ENCODE peak calls at places on chromosomes 11 and 22, in six cellular contexts. C is stimulated activated CD4-positive, alpha-beta T cell treated with anti-CD3 and anti-CD28 coated beads, TNF-alpha, amount 100 ng/mL, for 24 hours; W is hepatic stellate cell; B is Caki2; A is T-helper 2 cell; F is activated CD4-positive, alpha-beta T cell treated with anti-CD3 and anti-CD28 coated beads, Interleukin-2, amount 50 U/mL, for 48 hours. S is an unnamed sample.
A peak's percentile ranks its signal among the peaks of the same experiment; 100 is the strongest.

GRCh38 chr11:75077316-75077715 is 19.4 kb downstream of the OR2AT4 start:
- DNase-seq in C (no peak), W (no peak), B (peak; percentile 19), A (no peak), F (no peak), S (peak; percentile 53)

GRCh38 chr11:114162719-114163123 is 103.2 kb downstream of the ZBTB16 start:
- DNase-seq in C (no peak), W (peak; percentile 87), B (peak; percentile 84), A (no peak), F (no peak), S (peak; percentile 98)

GRCh38 chr22:32034275-32034674 is 8.8 kb upstream of the SLC5A1 start:
- DNase-seq in C (no peak), W (no peak), B (no peak), A (no peak), F (no peak), S (no peak)

GRCh38 chr11:47723041-47723440 is 7.9 kb upstream of the AGBL2 start:
- DNase-seq in C (no peak), W (no peak), B (no peak), A (no peak), F (no peak), S (no peak)

GRCh38 chr11:69138265-69138664 is 17.5 kb upstream of the SMIM38 start:
- DNase-seq in C (no peak), W (no peak), B (peak; percentile 70), A (no peak), F (no peak), S (no peak)

GRCh38 chr11:3683039-3683438 is 11.9 kb upstream of the CHRNA10 start:
- DNase-seq in C (no peak), W (no peak), B (no peak), A (no peak), F (no peak), S (no peak)

GRCh38 chr11:19083166-19083565 is 22.6 kb upstream of the MRGPRX2 start:
- DNase-seq in C (no peak), W (no peak), B (no peak), A (no peak), F (no peak), S (no peak)

GRCh38 chr11:68040121-68040956 is 1.5 kb downstream of the TCIRG1 start:
- DNase-seq in C (no peak), W (peak; percentile 90), B (no peak), A (peak; percentile 54), F (peak; percentile 62), S (peak; percentile 83)

GRCh38 chr11:75949023-75949672 is 134.1 kb downstream of the UVRAG start:
- DNase-seq in C (no peak), W (no peak), B (no peak), A (no peak), F (no peak), S (peak; percentile 56)

GRCh38 chr11:119684361-119685072 is 44.5 kb downstream of the NECTIN1 start:
- DNase-seq in C (no peak), W (peak; percentile 90), B (no peak), A (no peak), F (no peak), S (peak; percentile 32)

GRCh38 chr11:29318134-29318845 is 698.5 kb downstream of the KCNA4 start:
- DNase-seq in C (no peak), W (no peak), B (peak; percentile 16), A (no peak), F (no peak), S (peak; percentile 5)

GRCh38 chr22:41732096-41732772 is 32.9 kb downstream of the MEI1 start:
- DNase-seq in C (no peak), W (no peak), B (no peak), A (no peak), F (no peak), S (no peak)

GRCh38 chr11:120540744-120541143 is 29.2 kb downstream of the GRIK4 start:
- DNase-seq in C (no peak), W (no peak), B (no peak), A (no peak), F (no peak), S (no peak)

GRCh38 chr11:131408011-131408640 is 37.7 kb downstream of the NTM start:
- DNase-seq in C (no peak), W (peak; percentile 16), B (no peak), A (no peak), F (no peak), S (no peak)

GRCh38 chr11:96008161-96008560 is 84.3 kb upstream of the MTMR2 start:
- DNase-seq in C (no peak), W (no peak), B (no peak), A (no peak), F (no peak), S (no peak)

GRCh38 chr11:125129316-125129990 is 18.0 kb upstream of the TMEM218 start:
- DNase-seq in C (no peak), W (no peak), B (no peak), A (no peak), F (no peak), S (no peak)

GRCh38 chr11:893008-893654 is 17.5 kb downstream of the CHID1 start:
- DNase-seq in C (no peak), W (no peak), B (no peak), A (no peak), F (no peak), S (no peak)

GRCh38 chr22:35155403-35156025 is 89.6 kb downstream of the ISX start:
- DNase-seq in C (no peak), W (no peak), B (no peak), A (no peak), F (no peak), S (no peak)

GRCh38 chr11:72007587-72007986 is 8.9 kb downstream of the IL18BP start:
- DNase-seq in C (no peak), W (no peak), B (no peak), A (no peak), F (no peak), S (no peak)

GRCh38 chr11:126766425-126766824 is 234.1 kb downstream of the KIRREL3 start:
- DNase-seq in C (no peak), W (no peak), B (no peak), A (no peak), F (no peak), S (no peak)

GRCh38 chr11:59674291-59674690 is 5.5 kb upstream of the PATL1 start:
- DNase-seq in C (no peak), W (no peak), B (no peak), A (no peak), F (no peak), S (no peak)

GRCh38 chr11:61369372-61370348 is 7.5 kb downstream of the TMEM138 start:
- DNase-seq in C (no peak), W (peak; percentile 49), B (peak; percentile 66), A (no peak), F (no peak), S (no peak)

GRCh38 chr11:21817677-21818076 is 375.2 kb upstream of the ANO5 start:
- DNase-seq in C (no peak), W (no peak), B (no peak), A (no peak), F (no peak), S (no peak)

GRCh38 chr22:24952837-24953293 is 349 bp downstream of the KIAA1671 start:
- DNase-seq in C (no peak), W (peak; percentile 63), B (peak; percentile 84), A (no peak), F (no peak), S (peak; percentile 86)

GRCh38 chr11:87173185-87174039 is 135.7 kb downstream of the TMEM135 start:
- DNase-seq in C (no peak), W (peak; percentile 2), B (peak; percentile 31), A (no peak), F (no peak), S (peak; percentile 90)

GRCh38 chr11:9569588-9570164 is 3.8 kb upstream of the WEE1 start:
- DNase-seq in C (no peak), W (no peak), B (no peak), A (no peak), F (no peak), S (no peak)